ENCODE peak calls at places on chromosomes 16 and 17, in ten cellular contexts. A is adrenal gland, Z is progenitor cell of endocrine pancreas, Q is OCI-LY7, P is AG10803, G is brain microvascular endothelial cell, U is heart right ventricle, R is mucosa of descending colon, D is HFFc6, E is fibroblast of lung. J is an unnamed sample.

GRCh38 chr16:23670137-23670776 is 8.4 kb upstream of the PLK1 start:
- DNase-seq in D (peak), U (no peak), Q (no peak), P (peak), A (peak), Z (no peak), G (peak), E (peak), R (no peak), J (peak)

GRCh38 chr17:78665952-78666920 is 89.0 kb upstream of the DNAH17 start:
- DNase-seq in Z (no peak), Q (peak), G (no peak), R (no peak), A (peak), P (peak), D (no peak), U (no peak), E (no peak), J (no peak)

GRCh38 chr17:10276436-10276835 is 78.0 kb upstream of the GAS7 start:
- DNase-seq in U (no peak), G (no peak), E (no peak), P (no peak), Z (no peak), A (no peak), R (no peak), D (no peak), Q (no peak), J (no peak)

GRCh38 chr17:6526362-6527152 is 29.8 kb downstream of the PITPNM3 start:
- DNase-seq in R (no peak), P (no peak), Z (no peak), D (no peak), G (no peak), E (peak), A (no peak), U (no peak), Q (peak), J (no peak)

GRCh38 chr16:81649561-81649960 is 129.5 kb upstream of the PLCG2 start:
- DNase-seq in A (no peak), E (peak), Q (no peak), U (no peak), G (no peak), R (no peak), P (peak), D (no peak), Z (no peak), J (no peak)

GRCh38 chr17:79295307-79295706 is 220.7 kb downstream of the ENGASE start:
- DNase-seq in D (no peak), U (no peak), Q (no peak), G (no peak), P (no peak), R (no peak), Z (no peak), A (no peak), E (no peak), J (no peak)

GRCh38 chr17:80513892-80514291 is 30.7 kb upstream of the RPTOR start:
- DNase-seq in R (no peak), Z (no peak), U (no peak), G (peak), D (peak), Q (no peak), A (no peak), P (peak), E (peak), J (no peak)

GRCh38 chr16:27286446-27286845 is 17.9 kb upstream of the NSMCE1 start:
- DNase-seq in G (peak), E (peak), A (no peak), Z (no peak), U (no peak), P (peak), Q (no peak), R (no peak), D (peak), J (no peak)

GRCh38 chr17:71361691-71362450 is 758.9 kb upstream of the SOX9 start:
- DNase-seq in E (peak), U (no peak), G (no peak), A (no peak), Q (no peak), R (no peak), D (no peak), P (peak), Z (no peak), J (no peak)
- TF ChIP-seq CTCF in E (no peak), U (no peak), G (no peak), A (no peak), Q (no peak), R (no peak), D (no peak), P (no peak), Z (no peak), J (no peak)

GRCh38 chr17:16962804-16963203 is 9.1 kb downstream of the TNFRSF13B start:
- DNase-seq in P (no peak), D (peak), U (no peak), R (no peak), A (no peak), Z (no peak), Q (no peak), E (no peak), G (no peak), J (peak)
- TF ChIP-seq CTCF in P (peak), D (peak), U (no peak), R (no peak), A (no peak), Z (no peak), Q (peak), E (no peak), G (peak), J (no peak)

GRCh38 chr17:282912-283882 is 69.4 kb downstream of the RPH3AL start:
- DNase-seq in Q (no peak), Z (no peak), U (no peak), A (no peak), G (no peak), P (no peak), E (no peak), D (no peak), R (no peak), J (peak)

GRCh38 chr17:285751-286422 is 66.7 kb downstream of the RPH3AL start:
- DNase-seq in A (no peak), P (no peak), Q (no peak), E (no peak), G (no peak), Z (no peak), R (no peak), U (no peak), D (no peak), J (no peak)

GRCh38 chr17:283911-284675 is 68.5 kb downstream of the RPH3AL start:
- DNase-seq in A (no peak), U (no peak), D (no peak), Z (no peak), G (no peak), R (no peak), P (no peak), Q (no peak), E (no peak), J (peak)

GRCh38 chr17:286571-286970 is 66.0 kb downstream of the RPH3AL start:
- DNase-seq in Z (no peak), U (no peak), P (no peak), G (no peak), A (peak), R (no peak), E (no peak), D (no peak), Q (no peak), J (peak)

DNA sequence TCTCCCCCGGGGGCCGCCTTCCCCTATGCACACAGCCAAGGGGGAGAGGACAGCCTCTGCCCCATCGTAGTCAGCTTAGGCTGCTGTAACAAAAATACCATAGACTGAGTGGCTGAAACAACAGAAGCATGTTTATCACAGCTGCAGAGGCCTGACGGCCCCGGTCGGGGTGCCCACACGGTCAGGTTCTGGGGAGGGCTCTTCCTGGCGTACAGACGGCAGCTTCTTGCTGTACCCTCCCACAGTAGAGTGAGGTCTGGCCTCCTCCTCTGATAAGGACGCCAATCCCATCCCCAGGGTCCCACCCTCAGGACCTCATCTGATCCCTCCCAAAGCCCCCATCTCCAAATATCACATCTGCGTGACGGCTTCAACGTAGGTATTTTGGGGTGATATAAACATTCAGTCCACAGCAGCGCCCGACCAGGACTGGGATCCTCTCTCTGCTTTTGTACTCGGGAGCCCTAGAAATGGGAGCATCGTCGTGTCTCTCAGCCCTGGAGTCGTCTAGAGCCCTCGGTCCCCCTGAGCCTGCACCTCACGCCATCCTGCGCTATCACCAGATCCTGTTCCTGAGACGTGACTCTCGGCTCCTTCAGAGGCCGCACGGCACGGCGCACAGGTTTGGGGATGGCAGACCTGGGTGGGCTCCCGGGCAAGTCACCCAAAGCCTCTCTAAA is 67.8 kb downstream of the RPH3AL start:
- DNase-seq in A (no peak), D (no peak), Z (no peak), R (no peak), E (no peak), U (no peak), P (no peak), G (no peak), Q (no peak), J (peak)
- TF ChIP-seq CTCF in A (no peak), D (no peak), Z (no peak), R (no peak), E (no peak), U (no peak), P (no peak), G (no peak), Q (no peak), J (no peak)

DNA sequence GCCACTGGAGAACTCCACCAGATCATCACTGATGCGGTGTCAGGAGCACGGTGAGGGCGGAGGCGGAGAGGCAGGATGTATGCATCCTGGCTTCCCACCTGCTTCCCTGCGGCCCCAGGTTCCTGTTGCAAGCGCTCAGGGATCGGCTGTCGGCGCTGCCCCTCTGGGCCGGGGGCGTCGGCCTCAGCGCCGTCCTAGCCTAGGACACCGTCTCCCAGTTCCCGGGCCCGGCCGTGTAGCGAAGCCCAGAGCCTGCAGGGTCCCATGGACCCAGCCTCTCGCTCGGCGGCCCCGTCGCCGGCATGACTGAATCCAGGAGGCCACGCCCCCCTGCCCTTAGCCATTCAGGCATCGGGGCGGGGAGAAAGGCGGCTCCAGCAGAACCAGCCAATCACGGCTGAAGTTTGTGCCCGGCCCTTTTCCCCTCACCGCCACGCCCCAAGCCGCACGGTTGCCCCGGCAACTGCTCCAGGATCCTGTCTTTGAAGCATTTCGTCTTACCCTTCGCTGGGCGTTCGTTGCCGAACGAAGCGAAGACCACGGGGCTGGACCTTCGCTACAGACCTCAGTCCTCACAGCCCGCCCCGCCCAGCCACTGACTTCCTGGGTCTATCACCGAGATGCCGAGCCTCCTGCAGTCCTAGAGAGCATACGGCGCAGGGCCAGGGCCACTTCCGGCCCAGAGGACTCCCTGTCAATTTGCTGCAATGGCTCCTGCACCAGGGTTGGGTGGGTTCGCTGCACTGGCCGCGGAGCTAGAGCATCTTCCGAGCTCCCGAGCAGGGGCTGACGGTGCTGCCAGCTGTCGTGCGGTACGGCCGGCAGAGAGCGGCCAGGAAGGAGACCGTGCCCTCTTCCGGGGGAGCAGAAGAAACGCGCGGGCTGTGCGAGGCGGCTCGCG is 10.6 kb upstream of the ZNF213 start:
- DNase-seq in D (peak), Z (peak), A (peak), P (peak), U (peak), E (peak), G (peak), Q (peak), R (peak), J (peak)
- TF ChIP-seq CTCF in D (peak), Z (peak), A (peak), P (peak), U (peak), E (peak), G (peak), Q (peak), R (no peak), J (no peak)

GRCh38 chr17:68463211-68463990 is 6.1 kb upstream of the WIPI1 start:
- DNase-seq in P (no peak), Z (no peak), A (no peak), D (no peak), G (no peak), U (no peak), E (no peak), R (no peak), Q (no peak), J (no peak)

GRCh38 chr17:68461589-68461988 is 4.3 kb upstream of the WIPI1 start:
- DNase-seq in E (no peak), U (no peak), A (peak), R (no peak), Q (peak), G (no peak), Z (no peak), D (no peak), P (no peak), J (no peak)

GRCh38 chr17:68460715-68461114 is 3.4 kb upstream of the WIPI1 start:
- DNase-seq in U (no peak), D (no peak), Z (no peak), E (no peak), G (no peak), A (no peak), Q (peak), R (no peak), P (no peak), J (no peak)

GRCh38 chr17:68461122-68461539 is 3.8 kb upstream of the WIPI1 start:
- DNase-seq in E (no peak), U (no peak), Z (no peak), G (no peak), R (no peak), D (no peak), Q (peak), P (peak), A (no peak), J (no peak)

DNA sequence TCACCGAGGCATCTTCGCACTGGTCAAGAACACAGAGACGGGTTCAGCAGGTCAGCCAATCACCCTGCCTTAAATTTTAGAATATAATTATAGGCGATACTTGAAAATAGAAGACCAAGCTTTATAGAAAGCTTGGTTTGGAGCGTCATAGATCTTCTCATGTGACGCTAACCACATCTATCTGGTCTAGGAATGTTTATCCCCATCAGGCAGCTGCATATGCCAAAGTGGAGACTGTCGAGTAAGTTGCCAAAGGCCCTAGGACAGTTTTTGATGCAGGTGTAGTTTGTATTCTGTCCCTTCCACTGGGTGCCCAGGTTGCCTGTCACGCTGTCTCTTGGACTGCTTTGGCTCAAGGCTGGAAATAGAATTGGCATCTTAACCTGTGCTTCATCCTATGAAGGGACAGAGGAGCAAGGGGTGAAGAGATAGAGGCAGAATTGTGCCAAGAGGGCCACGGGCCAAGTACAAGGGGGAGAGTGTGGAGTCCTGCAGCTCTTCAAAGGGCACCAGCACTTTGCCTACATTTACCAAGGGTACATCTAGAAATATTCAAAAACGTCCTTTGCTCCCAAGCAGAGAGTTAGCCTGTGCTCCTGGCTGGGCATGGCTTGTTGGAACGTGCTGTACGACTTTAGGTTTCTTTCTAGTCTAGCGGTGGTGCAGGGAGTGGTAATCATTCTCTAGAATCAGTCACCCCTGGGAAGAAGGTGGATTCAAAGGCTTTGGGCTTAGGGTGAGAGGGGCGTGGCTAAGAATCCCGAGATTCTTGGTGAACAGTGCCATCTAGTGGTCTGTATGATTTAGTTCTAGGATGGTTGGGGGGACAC is 5.3 kb upstream of the WIPI1 start:
- DNase-seq in G (peak), P (peak), Z (peak), U (peak), E (peak), D (peak), A (peak), Q (peak), R (no peak), J (peak)
- TF ChIP-seq CTCF in G (peak), P (peak), Z (peak), U (peak), E (peak), D (peak), A (peak), Q (peak), R (peak), J (no peak)

DNA sequence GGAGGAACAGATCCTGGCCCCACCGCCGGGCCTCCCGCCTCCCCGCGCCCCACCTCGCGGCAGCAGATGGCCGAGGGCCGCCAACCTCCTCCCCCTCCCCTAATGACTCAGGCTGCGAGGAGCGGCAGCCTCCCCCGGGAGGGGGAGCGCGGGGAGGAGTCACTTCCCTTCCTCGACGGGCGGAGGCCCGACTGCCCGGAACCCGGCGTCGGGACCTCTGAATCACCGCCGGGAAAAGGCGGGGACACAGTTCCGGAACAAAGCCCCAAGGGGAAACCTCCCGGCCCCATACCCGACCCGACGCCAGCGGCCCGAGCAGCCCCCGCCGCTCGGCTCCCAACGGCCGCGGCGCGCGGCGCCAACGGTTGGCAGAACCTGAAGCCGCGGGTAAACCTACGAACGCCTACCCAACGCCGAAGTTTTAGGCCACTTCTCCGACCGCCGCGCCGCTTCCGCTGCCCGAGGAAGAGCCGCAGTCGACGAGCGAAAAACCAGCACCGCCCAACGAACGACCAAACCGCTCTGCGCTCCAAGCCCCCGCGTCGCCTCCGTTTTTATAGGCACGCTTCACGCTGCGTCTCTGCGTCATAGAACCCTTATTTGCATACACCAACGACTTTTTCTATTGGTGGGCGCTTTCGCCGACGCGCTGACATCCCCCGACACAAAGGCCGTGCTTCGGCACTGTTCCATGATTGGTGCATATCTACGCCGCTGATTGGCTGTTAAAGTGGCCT is 5.2 kb upstream of the UNK start:
- DNase-seq in A (peak), G (peak), D (peak), R (peak), E (peak), Q (peak), U (peak), P (peak), Z (peak), J (peak)
- TF ChIP-seq CTCF in A (no peak), G (no peak), D (peak), R (no peak), E (no peak), Q (peak), U (no peak), P (no peak), Z (no peak), J (no peak)

GRCh38 chr17:64498308-64499203 is 1.7 kb upstream of the POLG2 start:
- DNase-seq in E (no peak), G (no peak), Z (no peak), D (peak), U (no peak), P (no peak), R (no peak), A (no peak), Q (no peak), J (no peak)

GRCh38 chr17:64496348-64496785 is 487 bp downstream of the POLG2 start:
- DNase-seq in Z (no peak), A (no peak), G (no peak), Q (peak), E (no peak), U (no peak), D (no peak), R (no peak), P (no peak), J (no peak)

GRCh38 chr17:64494121-64494520 is 2.7 kb downstream of the POLG2 start:
- DNase-seq in R (no peak), Q (no peak), D (no peak), U (no peak), E (no peak), P (no peak), G (no peak), A (no peak), Z (no peak), J (no peak)

GRCh38 chr17:64497565-64498035 is 746 bp upstream of the POLG2 start:
- DNase-seq in A (no peak), U (no peak), D (no peak), E (no peak), G (no peak), P (no peak), Q (no peak), R (no peak), Z (no peak), J (no peak)

DNA sequence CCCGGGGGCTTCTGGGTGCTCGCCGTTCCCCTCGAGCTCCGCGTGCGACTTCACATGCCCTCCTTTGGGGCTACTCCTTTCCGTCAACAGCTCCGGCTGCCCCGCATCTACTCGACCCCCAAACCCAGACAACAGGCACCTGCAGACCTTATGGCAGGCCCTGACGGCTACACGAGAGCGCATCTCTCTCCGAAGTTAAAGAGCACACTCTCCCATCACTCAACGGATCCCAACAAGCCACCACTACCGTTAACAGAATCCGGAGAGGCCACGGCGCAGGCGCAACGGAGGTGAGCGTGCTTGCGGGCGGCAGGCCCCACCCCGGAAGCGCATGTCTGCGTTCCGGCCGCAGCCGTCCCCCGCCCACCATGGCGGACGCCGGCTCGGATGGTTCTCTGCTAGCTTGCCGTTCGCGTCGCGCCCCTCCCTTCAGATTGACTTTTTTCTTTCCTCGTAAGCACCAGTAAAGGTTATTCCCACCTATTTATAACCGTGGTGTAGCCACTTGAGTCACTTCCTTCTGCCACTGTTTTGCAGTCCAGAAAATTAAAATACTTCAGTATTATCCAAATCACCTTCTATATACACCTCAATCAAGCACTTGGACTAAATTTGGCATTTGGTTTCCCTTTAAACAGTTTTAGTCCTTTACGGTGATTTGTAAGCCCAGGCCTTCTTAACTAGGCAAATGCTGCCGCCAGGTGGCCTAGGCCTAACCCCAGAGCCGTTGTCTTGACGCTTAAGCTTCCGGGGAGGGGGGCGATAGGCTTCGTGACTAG is at the start of gene POLG2:
- DNase-seq in R (peak), G (peak), P (peak), E (peak), Z (peak), A (peak), Q (peak), U (peak), D (peak), J (peak)
- TF ChIP-seq CTCF in R (no peak), G (peak), P (peak), E (peak), Z (peak), A (peak), Q (peak), U (peak), D (peak), J (no peak)

J was measured in lower leg skin.